ENCODE peak calls at places on chromosomes 16 and 17, in four cellular contexts. U, B, E and D are unnamed samples.

GRCh38 chr17:21001813-21002221 is 41.0 kb downstream of the USP22 start:
- DNase-seq in U (no peak), B (no peak), E (no peak), D (no peak)

GRCh38 chr16:65936096-65936495 is 430.4 kb upstream of the CDH5 start:
- DNase-seq in U (no peak), B (no peak), E (peak; percentile 41), D (no peak)

GRCh38 chr17:18990331-18990730 is 14.2 kb downstream of the FAM83G start:
- DNase-seq in U (no peak), B (no peak), E (no peak), D (no peak)

GRCh38 chr17:49798182-49798581 is 9.7 kb downstream of the KAT7 start:
- DNase-seq in U (no peak), B (no peak), E (peak; percentile 43), D (no peak)

GRCh38 chr16:67166035-67166882 is 1.7 kb downstream of the HSF4 start:
- DNase-seq in U (no peak), B (no peak), E (no peak), D (no peak)

GRCh38 chr16:11609474-11610120 is 22.9 kb upstream of the LITAF start:
- DNase-seq in U (no peak), B (no peak), E (no peak), D (no peak)

GRCh38 chr17:42276359-42276608 is at the start of gene STAT5B:
- DNase-seq in U (no peak), B (no peak), E (peak; percentile 67), D (peak; percentile 25)

GRCh38 chr16:53159781-53160436 is 105.1 kb downstream of the CHD9 start:
- DNase-seq in U (no peak), B (no peak), E (peak; percentile 64), D (no peak)

GRCh38 chr16:24748242-24748641 is 18.8 kb downstream of the TNRC6A start:
- DNase-seq in U (no peak), B (no peak), E (peak; percentile 91), D (peak; percentile 3)

GRCh38 chr17:6755731-6756184 is at the start of gene XAF1:
- DNase-seq in U (no peak), B (no peak), E (peak; percentile 76), D (no peak)

GRCh38 chr17:7284911-7285310 is 3.4 kb downstream of the SLC2A4 start:
- DNase-seq in U (no peak), B (no peak), E (no peak), D (no peak)

GRCh38 chr16:85334718-85335583 is 222.7 kb upstream of the CIBAR2 start:
- DNase-seq in U (no peak), B (no peak), E (no peak), D (no peak)

GRCh38 chr16:83363521-83363920 is 444.3 kb upstream of the HSBP1 start:
- DNase-seq in U (no peak), B (no peak), E (no peak), D (no peak)

GRCh38 chr17:16422416-16422815 is 7.0 kb downstream of the TRPV2 start:
- DNase-seq in U (no peak), B (no peak), E (no peak), D (no peak)

GRCh38 chr17:38532451-38532850 is 73.3 kb downstream of the SRCIN1 start:
- DNase-seq in U (no peak), B (no peak), E (no peak), D (no peak)

GRCh38 chr17:72145972-72146755 is 25.3 kb downstream of the SOX9 start:
- DNase-seq in U (no peak), B (no peak), E (no peak), D (no peak)

GRCh38 chr17:5516060-5516792 is 29.9 kb downstream of the MIS12 start:
- DNase-seq in U (no peak), B (peak; percentile 40), E (peak; percentile 99), D (peak; percentile 82)

GRCh38 chr17:15464211-15464610 is 3.2 kb downstream of the CDRT4 start:
- DNase-seq in U (no peak), B (no peak), E (no peak), D (no peak)

GRCh38 chr17:2723997-2724782 is 12.6 kb upstream of the CLUH start:
- DNase-seq in U (no peak), B (no peak), E (no peak), D (no peak)

GRCh38 chr16:2919511-2920255 is 8.0 kb downstream of the FLYWCH1 start:
- DNase-seq in U (no peak), B (no peak), E (peak; percentile 69), D (no peak)

GRCh38 chr16:83095926-83096692 is 469.3 kb downstream of the CDH13 start:
- DNase-seq in U (no peak), B (no peak), E (peak; percentile 77), D (no peak)